ENCODE peak calls at places on chromosomes 13 and 19, in eight cellular contexts. One of them, this sample, is unnamed.

GRCh38 chr13:52053460-52053859 is 29.0 kb downstream of the UTP14C start:
- DNase-seq in sciatic nerve: no peak
- DNase-seq in NCI-H510A treated with DMSO at 0.1 percent for 48 hours: no peak
- DNase-seq in activated CD4-positive, CD25-positive, alpha-beta regulatory T cell: no peak
- DNase-seq in left cardiac atrium: no peak
- DNase-seq in T-cell: no peak
- DNase-seq in A673: no peak
- DNase-seq in pancreas: no peak
- DNase-seq in this sample: no peak

GRCh38 chr19:18769989-18770528 is 21.0 kb downstream of the COMP start:
- DNase-seq in sciatic nerve: no peak
- DNase-seq in NCI-H510A treated with DMSO at 0.1 percent for 48 hours: no peak
- DNase-seq in activated CD4-positive, CD25-positive, alpha-beta regulatory T cell: no peak
- DNase-seq in left cardiac atrium: no peak
- DNase-seq in T-cell: no peak
- DNase-seq in A673: no peak
- DNase-seq in pancreas: no peak
- DNase-seq in this sample: no peak

GRCh38 chr19:5358173-5358800 is 17.7 kb upstream of the PTPRS start:
- DNase-seq in sciatic nerve: no peak
- DNase-seq in NCI-H510A treated with DMSO at 0.1 percent for 48 hours: peak; percentile 23
- DNase-seq in activated CD4-positive, CD25-positive, alpha-beta regulatory T cell: no peak
- DNase-seq in left cardiac atrium: no peak
- DNase-seq in T-cell: no peak
- DNase-seq in A673: peak; percentile 53
- DNase-seq in pancreas: no peak
- DNase-seq in this sample: no peak

GRCh38 chr19:20078696-20079095 is 896 bp downstream of the ZNF90 start:
- DNase-seq in sciatic nerve: peak; percentile 60
- DNase-seq in NCI-H510A treated with DMSO at 0.1 percent for 48 hours: no peak
- DNase-seq in activated CD4-positive, CD25-positive, alpha-beta regulatory T cell: no peak
- DNase-seq in left cardiac atrium: peak; percentile 44
- DNase-seq in T-cell: peak; percentile 9
- DNase-seq in A673: no peak
- DNase-seq in pancreas: peak; percentile 22
- DNase-seq in this sample: no peak

GRCh38 chr19:55179570-55180484 is at the start of gene SYT5:
- DNase-seq in sciatic nerve: no peak
- DNase-seq in NCI-H510A treated with DMSO at 0.1 percent for 48 hours: peak; percentile 20
- DNase-seq in activated CD4-positive, CD25-positive, alpha-beta regulatory T cell: peak; percentile 41
- DNase-seq in left cardiac atrium: no peak
- DNase-seq in T-cell: peak; percentile 59
- DNase-seq in A673: peak; percentile 57
- DNase-seq in pancreas: peak; percentile 44
- DNase-seq in this sample: peak; percentile 76

GRCh38 chr13:48333976-48334375 is 30.4 kb downstream of the RB1 start:
- DNase-seq in sciatic nerve: no peak
- DNase-seq in NCI-H510A treated with DMSO at 0.1 percent for 48 hours: no peak
- DNase-seq in activated CD4-positive, CD25-positive, alpha-beta regulatory T cell: no peak
- DNase-seq in left cardiac atrium: no peak
- DNase-seq in T-cell: no peak
- DNase-seq in A673: no peak
- DNase-seq in pancreas: no peak
- DNase-seq in this sample: no peak

GRCh38 chr13:49082653-49083536 is 107.2 kb downstream of the FNDC3A start:
- DNase-seq in sciatic nerve: no peak
- DNase-seq in NCI-H510A treated with DMSO at 0.1 percent for 48 hours: no peak
- DNase-seq in activated CD4-positive, CD25-positive, alpha-beta regulatory T cell: no peak
- DNase-seq in left cardiac atrium: no peak
- DNase-seq in T-cell: no peak
- DNase-seq in A673: no peak
- DNase-seq in pancreas: no peak
- DNase-seq in this sample: no peak

GRCh38 chr19:39307822-39308530 is 11.8 kb downstream of the IFNL1 start:
- DNase-seq in sciatic nerve: peak; percentile 53
- DNase-seq in NCI-H510A treated with DMSO at 0.1 percent for 48 hours: no peak
- DNase-seq in activated CD4-positive, CD25-positive, alpha-beta regulatory T cell: no peak
- DNase-seq in left cardiac atrium: no peak
- DNase-seq in T-cell: no peak
- DNase-seq in A673: no peak
- DNase-seq in pancreas: no peak
- DNase-seq in this sample: no peak

GRCh38 chr13:98447881-98448641 is 128.8 kb downstream of the STK24 start:
- DNase-seq in sciatic nerve: peak; percentile 77
- DNase-seq in NCI-H510A treated with DMSO at 0.1 percent for 48 hours: peak; percentile 63
- DNase-seq in activated CD4-positive, CD25-positive, alpha-beta regulatory T cell: no peak
- DNase-seq in left cardiac atrium: peak; percentile 64
- DNase-seq in T-cell: no peak
- DNase-seq in A673: peak; percentile 63
- DNase-seq in pancreas: no peak
- DNase-seq in this sample: no peak

GRCh38 chr13:60335531-60335930 is 61.5 kb upstream of the TDRD3 start:
- DNase-seq in sciatic nerve: no peak
- DNase-seq in NCI-H510A treated with DMSO at 0.1 percent for 48 hours: no peak
- DNase-seq in activated CD4-positive, CD25-positive, alpha-beta regulatory T cell: no peak
- DNase-seq in left cardiac atrium: no peak
- DNase-seq in T-cell: no peak
- DNase-seq in A673: peak; percentile 64
- DNase-seq in pancreas: no peak
- DNase-seq in this sample: no peak

GRCh38 chr19:2016041-2016807 is 710 bp upstream of the BTBD2 start:
- DNase-seq in sciatic nerve: peak; percentile 89
- DNase-seq in NCI-H510A treated with DMSO at 0.1 percent for 48 hours: peak; percentile 49
- DNase-seq in activated CD4-positive, CD25-positive, alpha-beta regulatory T cell: no peak
- DNase-seq in left cardiac atrium: peak; percentile 83
- DNase-seq in T-cell: peak; percentile 48
- DNase-seq in A673: peak; percentile 85
- DNase-seq in pancreas: peak; percentile 77
- DNase-seq in this sample: peak; percentile 54

GRCh38 chr19:27776020-27776419 is 1436.9 kb downstream of the UQCRFS1 start:
- DNase-seq in sciatic nerve: no peak
- DNase-seq in NCI-H510A treated with DMSO at 0.1 percent for 48 hours: no peak
- DNase-seq in activated CD4-positive, CD25-positive, alpha-beta regulatory T cell: no peak
- DNase-seq in left cardiac atrium: no peak
- DNase-seq in T-cell: no peak
- DNase-seq in A673: peak; percentile 53
- DNase-seq in pancreas: no peak
- DNase-seq in this sample: no peak

GRCh38 chr13:100497394-100497793 is 91.2 kb downstream of the GGACT start:
- DNase-seq in sciatic nerve: no peak
- DNase-seq in NCI-H510A treated with DMSO at 0.1 percent for 48 hours: no peak
- DNase-seq in activated CD4-positive, CD25-positive, alpha-beta regulatory T cell: no peak
- DNase-seq in left cardiac atrium: no peak
- DNase-seq in T-cell: no peak
- DNase-seq in A673: no peak
- DNase-seq in pancreas: no peak
- DNase-seq in this sample: no peak

This sample was measured in CD8-positive, alpha-beta memory T cell.